ENCODE peak calls at places on chromosomes 4 and X, in four cellular contexts. S is WTC11, Q is K562, I is HepG2. J is an unnamed sample.

GRCh38 chr4:177315767-177316490 is 6.3 kb downstream of the NEIL3 start:
- DNase-seq in S (no peak), Q (no peak), I (no peak), J (no peak)

GRCh38 chr4:4259484-4260100 is 11.6 kb upstream of the TMEM128 start:
- DNase-seq in S (no peak), Q (no peak), I (peak; percentile 98), J (no peak)

GRCh38 chrX:127112726-127113125 is 293.2 kb downstream of the PRR32 start:
- DNase-seq in S (no peak), Q (no peak), I (no peak), J (no peak)

GRCh38 chrX:133951098-133951497 is 34.3 kb downstream of the GPC3 start:
- DNase-seq in S (no peak), Q (no peak), I (no peak), J (no peak)

GRCh38 chr4:184444953-184445309 is 29.4 kb downstream of the IRF2 start:
- DNase-seq in S (no peak), Q (no peak), I (no peak), J (no peak)

GRCh38 chr4:152943673-152944072 is 7.5 kb downstream of the FHDC1 start:
- DNase-seq in S (no peak), Q (no peak), I (no peak), J (no peak)

GRCh38 chr4:105894570-105895323 is 524 bp upstream of the NPNT start:
- DNase-seq in S (peak; percentile 43), Q (no peak), I (no peak), J (no peak)

GRCh38 chrX:71606536-71607216 is 11.6 kb downstream of the CXCR3 start:
- DNase-seq in S (no peak), Q (no peak), I (no peak), J (no peak)

GRCh38 chrX:70301716-70302115 is 11.8 kb downstream of the KIF4A start:
- DNase-seq in S (no peak), Q (no peak), I (no peak), J (no peak)

GRCh38 chr4:100414016-100414790 is 103.6 kb downstream of the EMCN start:
- DNase-seq in S (no peak), Q (no peak), I (no peak), J (no peak)

GRCh38 chrX:40772290-40772689 is 36.9 kb upstream of the MED14 start:
- DNase-seq in S (no peak), Q (no peak), I (no peak), J (no peak)

GRCh38 chrX:3712080-3712869 is 1.2 kb downstream of the PRKX start:
- DNase-seq in S (no peak), Q (peak; percentile 15), I (no peak), J (no peak)

GRCh38 chrX:150643271-150643670 is 49.9 kb upstream of the MTMR1 start:
- DNase-seq in S (no peak), Q (no peak), I (no peak), J (no peak)

GRCh38 chr4:46491455-46491854 is 101.5 kb upstream of the GABRA2 start:
- DNase-seq in S (no peak), Q (no peak), I (no peak), J (no peak)

GRCh38 chr4:127379499-127379898 is 253.3 kb upstream of the INTU start:
- DNase-seq in S (no peak), Q (no peak), I (no peak), J (no peak)

GRCh38 chrX:45621356-45622041 is 420.8 kb upstream of the DIPK2B start:
- DNase-seq in S (no peak), Q (no peak), I (no peak), J (no peak)

GRCh38 chrX:10725071-10725470 is 104.7 kb upstream of the MID1 start:
- DNase-seq in S (no peak), Q (peak; percentile 30), I (no peak), J (peak; percentile 26)

GRCh38 chr4:33882246-33882990 is 2361.9 kb downstream of the ARAP2 start:
- DNase-seq in S (no peak), Q (no peak), I (no peak), J (no peak)

GRCh38 chr4:78131403-78131802 is 74.3 kb downstream of the FRAS1 start:
- DNase-seq in S (no peak), Q (no peak), I (no peak), J (no peak)

GRCh38 chr4:90951037-90951436 is 823.8 kb downstream of the CCSER1 start:
- DNase-seq in S (no peak), Q (no peak), I (peak; percentile 36), J (peak; percentile 25)
- TF ChIP-seq HMGXB4 in S (no peak), Q (no peak), I (no peak), J (no peak)

GRCh38 chrX:19410259-19410658 is 66.5 kb downstream of the PDHA1 start:
- DNase-seq in S (peak; percentile 12), Q (no peak), I (no peak), J (no peak)
- TF ChIP-seq HMGXB4 in S (no peak), Q (no peak), I (no peak), J (no peak)

GRCh38 chr4:94757192-94758140 is at the start of gene BMPR1B:
- DNase-seq in S (peak; percentile 24), Q (no peak), I (no peak), J (peak; percentile 84)
- TF ChIP-seq HMGXB4 in S (no peak), Q (no peak), I (no peak), J (no peak)

DNA sequence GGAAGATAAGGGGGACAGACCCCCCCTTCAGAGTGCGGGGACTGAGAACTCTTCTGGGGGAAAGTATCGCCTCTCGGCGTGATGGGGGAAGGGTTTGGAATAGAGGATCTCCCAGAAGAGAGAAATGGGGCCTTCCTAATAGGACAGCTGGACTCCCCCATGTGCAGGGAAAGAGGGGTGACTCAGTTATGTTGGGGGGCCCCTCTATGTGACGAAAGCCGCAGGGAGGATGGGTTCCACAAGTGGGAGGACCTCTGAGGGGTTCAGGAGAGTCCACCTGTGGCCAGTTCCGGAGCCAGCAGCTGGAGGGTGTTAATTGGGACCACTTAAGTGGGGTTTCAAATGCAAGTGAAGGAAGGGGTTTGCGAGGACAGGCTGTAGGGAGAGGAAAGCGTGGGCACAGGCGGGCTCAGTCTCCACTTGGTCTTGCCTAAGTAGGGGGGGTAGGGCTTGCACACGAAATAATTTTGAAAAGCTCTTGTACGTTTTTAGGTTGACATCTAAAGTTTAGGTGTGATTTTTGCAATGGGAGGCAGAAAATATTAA is 721 bp downstream of the SUV39H1 start:
- DNase-seq in S (no peak), Q (no peak), I (no peak), J (no peak)
- TF ChIP-seq HMGXB4 in S (no peak), Q (no peak), I (no peak), J (no peak)

DNA sequence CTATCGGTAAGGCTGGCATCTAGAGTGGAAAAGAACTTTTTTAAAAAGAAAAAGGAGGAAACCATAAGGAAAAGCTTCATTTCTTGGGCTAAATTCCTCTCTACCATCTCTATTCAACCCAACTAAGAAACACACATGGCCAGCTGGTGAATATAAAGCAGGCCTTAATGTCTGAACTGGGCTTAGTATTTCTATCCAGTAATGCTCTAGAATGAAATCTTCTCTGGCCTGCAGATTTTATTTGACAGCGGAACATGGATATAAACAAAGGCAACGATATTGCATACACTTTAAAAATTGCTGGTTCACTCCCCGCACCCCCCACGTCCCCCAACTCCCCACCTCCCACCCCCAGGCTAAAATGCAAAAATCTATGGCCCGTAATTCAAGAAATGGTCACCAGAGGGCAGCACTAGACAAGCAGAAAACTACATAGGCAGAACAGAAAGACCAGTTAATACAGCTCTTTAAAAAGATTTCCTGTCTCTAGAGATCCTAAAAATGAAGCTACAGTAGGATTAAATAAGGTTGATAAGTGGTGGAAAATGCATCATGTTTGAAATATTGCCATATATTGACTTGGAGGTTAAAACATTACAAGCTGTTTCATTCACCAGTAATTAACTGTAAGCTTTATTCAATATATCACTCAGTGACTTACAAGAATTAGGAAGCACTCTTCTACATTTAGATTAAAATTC is 155.2 kb upstream of the GALNT7 start:
- DNase-seq in S (peak; percentile 66), Q (peak; percentile 57), I (peak; percentile 21), J (peak; percentile 27)
- TF ChIP-seq HMGXB4 in S (no peak), Q (no peak), I (no peak), J (no peak)

GRCh38 chr4:168882650-168883233 is 127.3 kb downstream of the CBR4 start:
- DNase-seq in S (no peak), Q (no peak), I (peak; percentile 9), J (no peak)

GRCh38 chr4:168883513-168883912 is 126.5 kb downstream of the CBR4 start:
- DNase-seq in S (no peak), Q (no peak), I (no peak), J (no peak)

GRCh38 chr4:168885416-168885815 is 124.6 kb downstream of the CBR4 start:
- DNase-seq in S (no peak), Q (no peak), I (no peak), J (no peak)

GRCh38 chr4:168886361-168886760 is 123.7 kb downstream of the CBR4 start:
- DNase-seq in S (no peak), Q (no peak), I (no peak), J (peak; percentile 25)

GRCh38 chr4:168884251-168885124 is 125.6 kb downstream of the CBR4 start:
- DNase-seq in S (no peak), Q (no peak), I (no peak), J (no peak)
- TF ChIP-seq HMGXB4 in S (no peak), Q (no peak), I (no peak), J (no peak)

GRCh38 chrX:120840826-120841225 is 34.8 kb downstream of the CT47B1 start:
- DNase-seq in S (no peak), Q (no peak), I (no peak), J (peak; percentile 16)
- TF ChIP-seq HMGXB4 in S (no peak), Q (no peak), I (no peak), J (no peak)

DNA sequence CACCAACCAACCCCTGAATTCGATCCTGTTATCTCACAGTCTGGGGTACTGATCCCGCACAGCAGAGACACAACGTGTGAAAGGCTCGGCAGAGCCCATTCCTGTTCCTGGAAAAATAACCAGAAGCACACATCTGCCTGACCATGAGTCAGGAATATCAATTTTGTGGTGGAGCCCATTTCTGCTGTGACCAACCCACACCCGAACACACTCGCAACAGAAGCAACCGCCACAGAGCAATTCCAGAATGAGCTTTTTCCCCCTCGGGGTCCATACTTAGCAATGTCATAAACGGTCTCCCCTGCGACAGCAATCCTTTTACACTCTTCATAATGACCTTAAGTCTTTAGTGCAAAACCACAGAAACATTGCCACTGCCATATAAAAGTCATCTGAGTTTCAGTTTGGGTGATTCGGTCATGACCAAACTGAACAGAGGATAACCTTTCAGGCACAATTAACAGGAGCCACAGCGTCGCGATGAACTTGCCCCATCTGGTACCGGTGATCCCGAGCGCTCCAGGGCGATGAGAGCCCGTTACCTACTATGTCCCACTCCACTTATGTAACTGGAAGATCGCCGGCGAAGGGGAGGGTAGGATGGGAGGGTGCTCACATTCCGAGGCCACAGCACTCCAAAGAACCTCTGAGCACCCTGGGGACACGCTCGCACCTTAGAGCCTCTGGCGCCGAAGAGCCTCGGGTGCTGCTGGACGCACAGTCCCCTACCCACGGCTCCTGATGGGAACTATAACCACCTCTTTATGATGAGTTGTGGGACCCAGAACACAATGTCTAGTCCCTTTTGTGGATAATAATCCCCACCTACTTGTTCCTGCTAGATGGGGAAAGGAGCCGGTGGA is 1.1 kb downstream of the MECP2 start:
- DNase-seq in S (no peak), Q (peak; percentile 21), I (peak; percentile 12), J (no peak)
- TF ChIP-seq HMGXB4 in S (no peak), Q (no peak), I (no peak), J (no peak)

DNA sequence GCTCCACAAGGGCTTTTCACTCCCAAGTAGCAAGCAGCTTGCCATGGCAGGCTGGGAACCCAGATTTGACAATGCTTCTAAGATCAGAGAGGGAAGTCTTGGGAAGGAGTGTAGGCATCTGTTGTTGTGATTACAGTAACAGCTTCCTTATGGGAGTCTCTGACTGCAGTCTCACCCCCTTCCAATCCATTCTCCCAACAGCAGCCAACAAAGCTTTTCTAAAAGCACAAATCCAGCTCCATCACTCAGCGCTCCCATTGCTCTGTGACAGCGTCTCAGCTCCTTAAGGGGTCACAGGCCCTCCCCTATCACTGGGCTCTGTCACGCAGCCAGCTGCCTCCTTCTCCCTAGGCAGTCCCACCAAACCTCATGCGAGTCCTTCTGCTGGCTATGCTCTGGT is 7.1 kb downstream of the IGFBP7 start:
- DNase-seq in S (no peak), Q (no peak), I (no peak), J (no peak)
- TF ChIP-seq HMGXB4 in S (no peak), Q (no peak), I (no peak), J (no peak)